ENCODE peak calls at places on chromosome 19, in six cellular contexts. One of them, this sample, is unnamed.

GRCh38 chr19:57068326-57068725 is 51.5 kb upstream of the USP29 start:
- DNase-seq in CD8-positive, alpha-beta memory T cell: no peak
- DNase-seq in esophagus squamous epithelium: no peak
- DNase-seq in mammary epithelial cell: no peak
- DNase-seq in AG04450: no peak
- DNase-seq in GM23338: no peak
- DNase-seq in this sample: no peak

GRCh38 chr19:1490020-1490310 is 185 bp downstream of the PCSK4 start:
- DNase-seq in esophagus squamous epithelium: no peak
- DNase-seq in GM23338: no peak
- DNase-seq in AG04450: no peak
- DNase-seq in mammary epithelial cell: no peak
- DNase-seq in CD8-positive, alpha-beta memory T cell: no peak
- DNase-seq in this sample: no peak

GRCh38 chr19:38079926-38080380 is 144.1 kb downstream of the DPF1 start:
- DNase-seq in mammary epithelial cell: peak; percentile 69
- DNase-seq in CD8-positive, alpha-beta memory T cell: no peak
- DNase-seq in esophagus squamous epithelium: no peak
- DNase-seq in GM23338: peak; percentile 12
- DNase-seq in AG04450: peak; percentile 71
- DNase-seq in this sample: peak; percentile 81

GRCh38 chr19:35281303-35281702 is 1.0 kb upstream of the HAMP start:
- DNase-seq in AG04450: no peak
- DNase-seq in esophagus squamous epithelium: no peak
- DNase-seq in CD8-positive, alpha-beta memory T cell: no peak
- DNase-seq in mammary epithelial cell: no peak
- DNase-seq in GM23338: no peak
- DNase-seq in this sample: no peak

GRCh38 chr19:56112313-56112709 is 8.8 kb downstream of the ZNF787 start:
- DNase-seq in CD8-positive, alpha-beta memory T cell: no peak
- DNase-seq in AG04450: no peak
- DNase-seq in esophagus squamous epithelium: no peak
- DNase-seq in mammary epithelial cell: no peak
- DNase-seq in GM23338: no peak
- DNase-seq in this sample: no peak

GRCh38 chr19:10316229-10317044 is 622 bp upstream of the FDX2 start:
- DNase-seq in GM23338: no peak
- DNase-seq in esophagus squamous epithelium: no peak
- DNase-seq in CD8-positive, alpha-beta memory T cell: no peak
- DNase-seq in mammary epithelial cell: no peak
- DNase-seq in AG04450: no peak
- DNase-seq in this sample: no peak

GRCh38 chr19:4557971-4558941 is 1.2 kb downstream of the SEMA6B start:
- DNase-seq in esophagus squamous epithelium: no peak
- DNase-seq in AG04450: no peak
- DNase-seq in GM23338: peak; percentile 67
- DNase-seq in CD8-positive, alpha-beta memory T cell: no peak
- DNase-seq in mammary epithelial cell: no peak
- DNase-seq in this sample: peak; percentile 61

GRCh38 chr19:1941146-1942077 is at the start of gene CSNK1G2:
- DNase-seq in CD8-positive, alpha-beta memory T cell: no peak
- DNase-seq in esophagus squamous epithelium: no peak
- DNase-seq in GM23338: no peak
- DNase-seq in AG04450: no peak
- DNase-seq in mammary epithelial cell: no peak
- DNase-seq in this sample: no peak

GRCh38 chr19:11355160-11356073 is at the start of gene PLPPR2:
- DNase-seq in mammary epithelial cell: peak; percentile 76
- DNase-seq in GM23338: peak; percentile 99
- DNase-seq in esophagus squamous epithelium: peak; percentile 52
- DNase-seq in CD8-positive, alpha-beta memory T cell: peak; percentile 82
- DNase-seq in AG04450: peak; percentile 46
- DNase-seq in this sample: peak; percentile 94

DNA sequence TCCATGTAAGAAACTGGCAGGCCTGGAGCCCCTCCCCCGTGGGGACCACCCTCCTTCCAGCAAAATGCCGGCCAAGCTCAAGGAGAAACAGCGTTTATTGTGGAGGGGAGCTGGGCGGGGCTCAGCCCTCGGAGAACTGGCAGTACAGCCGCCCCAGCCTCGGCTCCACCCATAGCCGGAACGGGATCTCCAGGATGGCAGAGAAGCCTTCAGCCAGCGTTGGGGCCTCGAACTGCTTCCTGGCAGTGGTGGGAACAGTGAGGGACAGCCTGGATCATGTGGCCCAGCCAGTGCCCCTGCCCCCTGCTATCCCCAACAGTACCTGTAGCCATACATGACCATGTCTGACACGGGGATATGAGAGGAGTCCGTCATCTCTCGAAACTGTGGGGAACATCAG is 6.2 kb downstream of the PNKP start:
- DNase-seq in CD8-positive, alpha-beta memory T cell: no peak
- DNase-seq in esophagus squamous epithelium: no peak
- DNase-seq in GM23338: peak; percentile 64
- DNase-seq in AG04450: no peak
- DNase-seq in mammary epithelial cell: no peak
- DNase-seq in this sample: no peak
- H3K27ac ChIP-seq in CD8-positive, alpha-beta memory T cell: no peak overlapping the region
- H3K27ac ChIP-seq in esophagus squamous epithelium: peak overlapping the region; percentile 33
- H3K27ac ChIP-seq in GM23338: peak overlapping the region; percentile 83
- H3K27ac ChIP-seq in AG04450: no peak overlapping the region
- H3K27ac ChIP-seq in mammary epithelial cell: no peak overlapping the region
- H3K27ac ChIP-seq in this sample: no peak overlapping the region

DNA sequence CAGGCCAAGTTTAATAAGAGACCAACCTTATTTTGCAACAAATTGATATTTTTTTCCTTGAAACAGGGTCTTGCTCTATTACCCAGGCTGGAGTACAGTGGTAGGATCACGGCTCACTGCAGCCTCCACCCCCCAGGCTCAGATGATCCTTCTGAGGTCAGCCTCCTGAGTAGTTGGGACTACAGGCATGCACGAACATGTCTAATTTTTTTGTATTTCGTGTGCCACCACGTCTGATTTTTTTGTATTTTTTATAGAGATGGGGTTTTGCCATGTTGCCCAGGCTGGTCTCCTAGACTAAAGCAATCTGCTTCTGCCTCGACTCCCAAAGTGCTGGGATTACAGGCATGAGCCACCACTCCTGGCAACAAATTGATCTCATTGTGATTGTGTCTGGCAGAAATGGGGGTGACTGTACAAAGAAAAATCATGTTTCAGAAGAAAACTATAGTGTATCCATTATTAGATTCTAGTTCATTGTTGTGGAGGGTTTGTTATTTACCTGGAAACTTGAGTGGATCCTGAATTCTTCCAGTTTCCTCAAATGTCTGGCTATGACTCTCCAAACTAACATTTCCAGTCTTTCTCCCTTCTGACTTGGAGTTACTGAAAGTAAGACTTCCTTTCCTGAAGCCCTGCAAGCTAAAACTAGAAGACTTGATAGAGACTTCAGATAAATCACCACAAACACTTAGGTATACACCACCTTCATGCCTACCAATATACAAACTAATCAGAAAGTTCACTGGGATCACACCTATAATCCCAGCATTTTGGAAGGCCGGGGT is 17.3 kb upstream of the AKT2 start:
- DNase-seq in CD8-positive, alpha-beta memory T cell: no peak
- DNase-seq in esophagus squamous epithelium: no peak
- DNase-seq in mammary epithelial cell: peak; percentile 67
- DNase-seq in GM23338: no peak
- DNase-seq in AG04450: no peak
- DNase-seq in this sample: no peak
- H3K27ac ChIP-seq in CD8-positive, alpha-beta memory T cell: no peak overlapping the region
- H3K27ac ChIP-seq in esophagus squamous epithelium: peak overlapping the region; percentile 79
- H3K27ac ChIP-seq in mammary epithelial cell: peak overlapping the region; percentile 59
- H3K27ac ChIP-seq in GM23338: no peak overlapping the region
- H3K27ac ChIP-seq in AG04450: no peak overlapping the region
- H3K27ac ChIP-seq in this sample: no peak overlapping the region

DNA sequence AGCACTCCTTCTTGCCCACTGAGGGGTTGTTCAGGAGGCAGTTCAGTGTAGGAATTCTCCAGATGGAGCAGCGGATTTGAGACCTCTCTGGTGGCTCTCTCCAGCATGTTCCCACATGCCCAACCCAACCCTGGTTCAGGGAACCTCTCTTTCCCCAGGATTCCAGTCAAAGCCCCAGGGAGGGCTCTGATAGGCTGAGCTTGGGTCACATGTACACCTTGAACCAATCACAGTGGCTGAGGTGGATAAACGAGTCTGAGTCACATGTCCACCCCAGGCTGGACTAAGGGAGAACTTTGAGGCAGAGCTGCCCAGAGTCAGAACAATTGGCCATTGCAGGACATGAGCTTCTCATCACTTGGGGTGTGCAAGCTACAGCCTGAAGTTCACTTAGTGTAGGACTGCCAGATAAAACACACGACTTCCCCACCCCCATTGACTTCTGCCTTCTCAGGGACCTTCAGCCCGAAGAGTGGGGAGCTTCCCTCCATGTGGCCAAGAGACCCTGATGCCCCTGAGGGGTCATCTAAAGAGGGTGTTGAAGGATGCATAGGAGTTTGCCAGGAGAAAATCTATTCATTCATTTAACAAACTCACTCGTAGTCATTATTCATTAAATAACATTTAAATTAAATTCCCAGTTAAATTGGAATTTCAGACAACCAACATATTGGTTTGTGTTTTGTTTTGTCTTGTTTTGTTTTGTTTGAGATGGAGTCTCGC is 4.0 kb upstream of the MAST3 start:
- DNase-seq in esophagus squamous epithelium: no peak
- DNase-seq in mammary epithelial cell: peak; percentile 60
- DNase-seq in CD8-positive, alpha-beta memory T cell: no peak
- DNase-seq in AG04450: no peak
- DNase-seq in GM23338: peak; percentile 68
- DNase-seq in this sample: no peak
- H3K27ac ChIP-seq in esophagus squamous epithelium: no peak overlapping the region
- H3K27ac ChIP-seq in mammary epithelial cell: no peak overlapping the region
- H3K27ac ChIP-seq in CD8-positive, alpha-beta memory T cell: no peak overlapping the region
- H3K27ac ChIP-seq in AG04450: no peak overlapping the region
- H3K27ac ChIP-seq in GM23338: no peak overlapping the region
- H3K27ac ChIP-seq in this sample: no peak overlapping the region

GRCh38 chr19:29831686-29832085 is 19.9 kb downstream of the CCNE1 start:
- DNase-seq in mammary epithelial cell: no peak
- DNase-seq in AG04450: no peak
- DNase-seq in CD8-positive, alpha-beta memory T cell: no peak
- DNase-seq in GM23338: no peak
- DNase-seq in esophagus squamous epithelium: no peak
- DNase-seq in this sample: no peak
- H3K27ac ChIP-seq in mammary epithelial cell: no peak overlapping the region
- H3K27ac ChIP-seq in AG04450: no peak overlapping the region
- H3K27ac ChIP-seq in CD8-positive, alpha-beta memory T cell: no peak overlapping the region
- H3K27ac ChIP-seq in GM23338: no peak overlapping the region
- H3K27ac ChIP-seq in esophagus squamous epithelium: no peak overlapping the region
- H3K27ac ChIP-seq in this sample: no peak overlapping the region

DNA sequence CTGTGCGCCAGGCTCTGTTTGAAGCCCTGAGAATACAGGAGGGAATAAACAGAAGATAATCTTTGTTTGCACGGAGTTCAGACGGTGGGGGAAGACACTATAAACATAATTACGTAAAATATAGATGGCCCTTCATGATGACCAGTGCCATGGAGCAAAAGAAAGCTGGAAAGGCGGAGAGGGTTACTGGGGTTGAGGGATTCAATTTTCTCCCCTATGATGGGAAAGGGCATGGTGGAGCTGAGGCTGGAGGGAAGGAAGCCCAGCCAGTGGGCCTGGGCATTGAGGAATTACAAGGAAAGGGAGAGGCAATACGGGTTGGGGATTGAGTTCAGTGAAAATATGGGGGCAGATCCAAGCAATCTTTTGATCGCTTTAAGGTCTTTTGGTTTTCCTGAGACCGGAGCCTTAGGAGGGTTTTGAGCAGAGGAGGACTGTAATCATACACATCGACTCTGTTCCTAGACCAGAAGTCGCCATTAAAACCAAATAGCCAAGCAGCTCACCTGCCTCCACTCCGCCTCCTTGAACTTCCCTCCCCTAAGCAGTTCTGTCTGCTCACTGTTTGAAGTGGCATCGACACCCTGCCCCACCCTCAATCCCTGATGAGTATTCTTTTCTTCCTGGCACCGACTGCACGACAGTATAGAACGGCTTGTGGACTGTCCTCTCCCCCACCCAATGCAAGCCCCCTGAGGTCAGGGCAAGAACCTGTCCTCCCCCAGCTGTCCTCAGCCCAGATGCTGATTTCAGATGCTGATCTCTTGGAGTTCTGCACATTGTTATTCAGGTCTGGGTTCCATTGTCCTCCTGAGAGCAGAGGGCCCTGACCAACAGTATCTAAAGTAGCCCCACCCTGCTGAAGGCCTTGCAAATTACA is 813 bp upstream of the ZNF296 start:
- DNase-seq in CD8-positive, alpha-beta memory T cell: no peak
- DNase-seq in GM23338: peak; percentile 75
- DNase-seq in AG04450: no peak
- DNase-seq in esophagus squamous epithelium: no peak
- DNase-seq in mammary epithelial cell: no peak
- DNase-seq in this sample: no peak
- H3K27ac ChIP-seq in CD8-positive, alpha-beta memory T cell: peak overlapping the region; percentile 53
- H3K27ac ChIP-seq in GM23338: peak overlapping the region; percentile 85
- H3K27ac ChIP-seq in AG04450: no peak overlapping the region
- H3K27ac ChIP-seq in esophagus squamous epithelium: peak overlapping the region; percentile 92
- H3K27ac ChIP-seq in mammary epithelial cell: no peak overlapping the region
- H3K27ac ChIP-seq in this sample: no peak overlapping the region

GRCh38 chr19:30122431-30122830 is 180.4 kb downstream of the URI1 start:
- DNase-seq in mammary epithelial cell: no peak
- DNase-seq in esophagus squamous epithelium: no peak
- DNase-seq in CD8-positive, alpha-beta memory T cell: no peak
- DNase-seq in GM23338: no peak
- DNase-seq in AG04450: no peak
- DNase-seq in this sample: no peak
- H3K27ac ChIP-seq in mammary epithelial cell: no peak overlapping the region
- H3K27ac ChIP-seq in esophagus squamous epithelium: no peak overlapping the region
- H3K27ac ChIP-seq in CD8-positive, alpha-beta memory T cell: no peak overlapping the region
- H3K27ac ChIP-seq in GM23338: no peak overlapping the region
- H3K27ac ChIP-seq in AG04450: no peak overlapping the region
- H3K27ac ChIP-seq in this sample: no peak overlapping the region

DNA sequence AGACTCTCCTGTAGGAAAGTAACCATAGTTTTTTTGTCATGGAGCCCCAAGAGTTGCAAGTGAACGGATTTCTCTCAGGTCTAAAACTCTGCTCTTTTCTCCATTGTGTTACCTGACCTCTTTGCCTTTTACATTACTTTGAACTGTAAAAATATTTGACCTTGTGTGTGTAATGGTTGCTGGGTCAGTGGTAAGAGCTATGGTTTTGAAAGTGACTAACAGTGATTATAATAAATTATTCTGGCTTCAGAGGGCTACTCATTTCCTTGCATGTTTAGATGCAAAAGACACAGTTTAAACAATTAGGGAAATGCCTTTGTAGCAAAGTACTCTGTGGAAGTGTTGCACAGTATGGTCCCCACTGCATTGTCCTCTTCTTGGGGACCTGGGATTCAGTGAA is 29.3 kb upstream of the PSG8 start:
- DNase-seq in esophagus squamous epithelium: no peak
- DNase-seq in AG04450: no peak
- DNase-seq in mammary epithelial cell: no peak
- DNase-seq in CD8-positive, alpha-beta memory T cell: no peak
- DNase-seq in GM23338: no peak
- DNase-seq in this sample: no peak
- H3K27ac ChIP-seq in esophagus squamous epithelium: no peak overlapping the region
- H3K27ac ChIP-seq in AG04450: no peak overlapping the region
- H3K27ac ChIP-seq in mammary epithelial cell: no peak overlapping the region
- H3K27ac ChIP-seq in CD8-positive, alpha-beta memory T cell: no peak overlapping the region
- H3K27ac ChIP-seq in GM23338: no peak overlapping the region
- H3K27ac ChIP-seq in this sample: no peak overlapping the region